ENCODE peak calls at places on chromosomes 12 and 14, in four cellular contexts. G is cardiac muscle cell, R is aorta, K is lung. U is an unnamed sample. For H3K9me3, the result is how much of the 10 kb centered on the place peaks cover.

GRCh38 chr14:49692895-49693737 is at the start of gene KLHDC1:
- DNase-seq in K (peak), G (peak), R (peak), U (peak)

GRCh38 chr14:90759370-90760054 is 56.7 kb downstream of the TTC7B start:
- DNase-seq in R (no peak), K (no peak), G (no peak), U (no peak)

GRCh38 chr12:60168441-60168840 is 572.6 kb downstream of the SLC16A7 start:
- DNase-seq in G (no peak), R (no peak), K (no peak), U (no peak)

GRCh38 chr14:64693766-64694165 is 10.5 kb upstream of the PLEKHG3 start:
- DNase-seq in G (no peak), R (no peak), K (no peak), U (peak)

GRCh38 chr12:60689137-60689536 is 1093.3 kb downstream of the SLC16A7 start:
- DNase-seq in R (no peak), K (no peak), G (no peak), U (no peak)

GRCh38 chr12:16581416-16581815 is 24.5 kb downstream of the LMO3 start:
- DNase-seq in K (no peak), R (no peak), G (no peak), U (no peak)

GRCh38 chr12:51357374-51358047 is 11.0 kb upstream of the CELA1 start:
- DNase-seq in G (no peak), K (no peak), R (no peak), U (no peak)

GRCh38 chr12:47903927-47904646 is 707 bp downstream of the VDR start:
- DNase-seq in K (peak), R (peak), G (no peak), U (peak)

GRCh38 chr12:77152623-77153193 is 87.3 kb upstream of the E2F7 start:
- DNase-seq in G (peak), K (no peak), R (no peak), U (no peak)

GRCh38 chr12:47394070-47394469 is 311.8 kb downstream of the RPAP3 start:
- DNase-seq in K (no peak), G (no peak), R (no peak), U (no peak)

GRCh38 chr12:41011939-41012338 is 176.2 kb upstream of the PDZRN4 start:
- DNase-seq in K (no peak), G (no peak), R (no peak), U (no peak)

GRCh38 chr12:41967668-41968649 is 176.7 kb downstream of the GXYLT1 start:
- DNase-seq in R (no peak), K (no peak), G (peak), U (no peak)

GRCh38 chr12:108240928-108241327 is 98.2 kb downstream of the CMKLR1 start:
- DNase-seq in G (no peak), R (no peak), K (no peak), U (no peak)

GRCh38 chr12:38669530-38669929 is 235.9 kb downstream of the CPNE8 start:
- DNase-seq in K (no peak), G (peak), R (no peak), U (no peak)

GRCh38 chr14:60981626-60982455 is 796 bp downstream of the SLC38A6 start:
- DNase-seq in G (peak), R (no peak), K (no peak), U (no peak)

GRCh38 chr12:15691372-15691771 is 97.8 kb downstream of the EPS8 start:
- DNase-seq in G (no peak), K (no peak), R (no peak), U (no peak)

GRCh38 chr12:18559242-18559641 is 178.6 kb downstream of the PLCZ1 start:
- DNase-seq in R (no peak), K (no peak), G (no peak), U (no peak)

GRCh38 chr14:73462815-73463214 is 4.5 kb upstream of the NUMB start:
- DNase-seq in R (no peak), K (no peak), G (no peak), U (no peak)

GRCh38 chr14:90495357-90496276 is 98.8 kb downstream of the CALM1 start:
- DNase-seq in R (peak), G (peak), K (no peak), U (peak)

GRCh38 chr12:32981139-32981538 is 84.6 kb upstream of the PKP2 start:
- DNase-seq in R (no peak), G (no peak), K (no peak), U (no peak)

GRCh38 chr12:24903305-24904088 is 45.4 kb downstream of the BCAT1 start:
- DNase-seq in G (no peak), R (no peak), K (no peak), U (peak)

GRCh38 chr14:74913986-74914573 is 9.0 kb downstream of the RPS6KL1 start:
- DNase-seq in R (peak), G (peak), K (peak), U (peak)

GRCh38 chr12:68334136-68334535 is 2.0 kb upstream of the MDM1 start:
- DNase-seq in R (no peak), G (no peak), K (no peak), U (no peak)

GRCh38 chr12:47838286-47838931 is 18.7 kb upstream of the HDAC7 start:
- DNase-seq in R (no peak), K (no peak), G (peak), U (no peak)

GRCh38 chr14:52012635-52013034 is 23.3 kb downstream of the RTRAF start:
- DNase-seq in K (no peak), G (no peak), R (no peak), U (peak)

GRCh38 chr14:22689186-22689585 is 45.0 kb upstream of the OR6J1 start:
- DNase-seq in G (no peak), K (no peak), R (no peak), U (no peak)

GRCh38 chr14:99605299-99605961 is 1.4 kb upstream of the CCDC85C start:
- DNase-seq in R (peak), G (peak), K (peak), U (peak)

GRCh38 chr14:70108419-70108818 is 80.3 kb downstream of the SLC8A3 start:
- DNase-seq in R (no peak), G (no peak), K (no peak), U (no peak)

GRCh38 chr14:68842298-68842697 is 49.4 kb upstream of the ZFP36L1 start:
- DNase-seq in G (no peak), R (no peak), K (peak), U (no peak)

GRCh38 chr14:104446611-104447010 is 133.0 kb upstream of the C14orf180 start:
- DNase-seq in G (no peak), K (peak), R (peak), U (peak)
- H3K9me3 ChIP-seq in G (under half), K (under half), R (under half), U (under half)

GRCh38 chr14:106067935-106068334 is 541.6 kb downstream of the TMEM121 start:
- DNase-seq in G (no peak), R (no peak), K (no peak), U (no peak)
- H3K9me3 ChIP-seq in G (under half), R (under half), K (under half), U (under half)

DNA sequence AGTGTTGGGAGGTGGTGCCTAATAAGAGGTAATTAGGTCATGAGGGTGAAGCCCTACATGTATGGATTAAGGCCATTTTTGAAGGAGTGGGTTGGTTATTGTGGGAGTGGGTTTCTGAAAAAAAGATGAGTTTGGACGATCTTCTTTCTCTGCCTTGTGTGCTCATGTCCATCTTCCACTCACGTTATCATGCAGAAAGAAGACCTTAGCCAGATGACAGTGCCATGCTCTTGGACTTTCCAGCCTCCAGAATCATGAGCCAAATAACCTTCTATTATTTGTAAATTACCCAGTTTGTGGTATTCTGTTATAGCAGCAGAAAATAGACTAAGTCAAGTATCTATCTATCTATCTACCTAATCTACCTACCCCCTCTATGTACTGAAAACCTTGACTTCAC is 71.9 kb downstream of the SDR9C7 start:
- DNase-seq in R (no peak), K (no peak), G (no peak), U (no peak)
- H3K9me3 ChIP-seq in R (under half), K (under half), G (under half), U (under half)

DNA sequence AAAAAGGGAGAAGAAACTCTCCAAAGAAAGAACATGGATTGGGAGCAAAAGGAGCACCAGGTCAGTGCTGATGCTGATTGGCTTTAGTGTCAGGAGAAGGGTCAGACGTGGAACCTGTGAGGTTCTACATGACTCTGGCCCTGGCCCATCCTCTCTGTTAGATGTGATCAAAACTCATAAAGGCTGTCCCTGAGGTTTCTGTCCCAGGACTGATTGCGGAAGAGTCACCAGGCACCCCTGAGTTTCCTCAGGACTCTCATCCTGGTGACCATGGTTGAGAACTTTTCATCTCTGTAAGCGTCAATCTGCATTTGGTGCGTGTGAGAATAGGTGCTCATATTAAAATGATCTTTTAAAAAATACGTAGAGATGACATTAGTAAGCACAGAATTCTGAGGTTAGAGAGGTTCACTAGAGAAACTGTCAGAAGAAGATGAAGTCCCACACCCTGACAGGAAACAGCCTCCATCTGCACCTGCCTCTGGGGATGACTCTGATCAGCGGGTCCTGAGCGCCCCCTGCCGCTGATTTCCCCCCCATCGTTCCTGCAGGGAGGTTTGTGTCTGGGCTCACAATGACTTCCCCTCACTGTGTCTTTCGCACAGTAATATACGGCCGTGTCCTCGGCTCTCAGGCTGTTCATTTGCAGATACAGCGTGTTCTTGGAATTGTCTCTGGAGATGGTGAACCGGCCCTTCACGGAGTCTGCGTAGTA is 741.8 kb downstream of the TMEM121 start:
- DNase-seq in R (no peak), K (no peak), G (no peak), U (no peak)
- H3K9me3 ChIP-seq in R (under half), K (under half), G (under half), U (under half)